ENCODE peak calls at places on chromosomes 5 and 9, in nine cellular contexts. One of them, this sample, is unnamed.

GRCh38 chr9:122005597-122005996 is 87.5 kb downstream of the TTLL11 start:
- DNase-seq in GM12865: no peak
- DNase-seq in HCT116: no peak
- DNase-seq in spleen: no peak
- DNase-seq in SK-N-SH: peak
- DNase-seq in esophagus squamous epithelium: no peak
- DNase-seq in dorsolateral prefrontal cortex: no peak
- DNase-seq in adrenal gland: no peak
- DNase-seq in MCF 10A: peak
- DNase-seq in this sample: peak

GRCh38 chr5:88884435-88884877 is 1.5 kb upstream of the MEF2C start:
- DNase-seq in GM12865: peak
- DNase-seq in HCT116: no peak
- DNase-seq in spleen: no peak
- DNase-seq in SK-N-SH: peak
- DNase-seq in esophagus squamous epithelium: no peak
- DNase-seq in dorsolateral prefrontal cortex: no peak
- DNase-seq in adrenal gland: no peak
- DNase-seq in MCF 10A: no peak
- DNase-seq in this sample: no peak

GRCh38 chr5:142906863-142907671 is 136.9 kb downstream of the ARHGAP26 start:
- DNase-seq in GM12865: no peak
- DNase-seq in HCT116: no peak
- DNase-seq in spleen: no peak
- DNase-seq in SK-N-SH: no peak
- DNase-seq in esophagus squamous epithelium: no peak
- DNase-seq in dorsolateral prefrontal cortex: no peak
- DNase-seq in adrenal gland: no peak
- DNase-seq in MCF 10A: no peak
- DNase-seq in this sample: no peak

GRCh38 chr9:2216591-2216990 is 201.4 kb downstream of the SMARCA2 start:
- DNase-seq in GM12865: no peak
- DNase-seq in HCT116: no peak
- DNase-seq in spleen: no peak
- DNase-seq in SK-N-SH: no peak
- DNase-seq in esophagus squamous epithelium: no peak
- DNase-seq in dorsolateral prefrontal cortex: no peak
- DNase-seq in adrenal gland: no peak
- DNase-seq in MCF 10A: no peak
- DNase-seq in this sample: no peak

GRCh38 chr5:25295067-25295466 is 650.3 kb upstream of the CDH10 start:
- DNase-seq in GM12865: no peak
- DNase-seq in HCT116: no peak
- DNase-seq in spleen: no peak
- DNase-seq in SK-N-SH: no peak
- DNase-seq in esophagus squamous epithelium: no peak
- DNase-seq in dorsolateral prefrontal cortex: no peak
- DNase-seq in adrenal gland: no peak
- DNase-seq in MCF 10A: peak
- DNase-seq in this sample: no peak

GRCh38 chr9:100170556-100170955 is 71.5 kb downstream of the INVS start:
- DNase-seq in GM12865: no peak
- DNase-seq in HCT116: no peak
- DNase-seq in spleen: no peak
- DNase-seq in SK-N-SH: no peak
- DNase-seq in esophagus squamous epithelium: no peak
- DNase-seq in dorsolateral prefrontal cortex: no peak
- DNase-seq in adrenal gland: no peak
- DNase-seq in MCF 10A: no peak
- DNase-seq in this sample: no peak

GRCh38 chr9:85740821-85741111 is 988 bp downstream of the AGTPBP1 start:
- DNase-seq in GM12865: no peak
- DNase-seq in HCT116: no peak
- DNase-seq in spleen: no peak
- DNase-seq in SK-N-SH: peak
- DNase-seq in esophagus squamous epithelium: no peak
- DNase-seq in dorsolateral prefrontal cortex: no peak
- DNase-seq in adrenal gland: no peak
- DNase-seq in MCF 10A: peak
- DNase-seq in this sample: no peak

GRCh38 chr9:71685394-71685793 is 82.9 kb downstream of the CEMIP2 start:
- DNase-seq in GM12865: peak
- DNase-seq in HCT116: no peak
- DNase-seq in spleen: no peak
- DNase-seq in SK-N-SH: no peak
- DNase-seq in esophagus squamous epithelium: no peak
- DNase-seq in dorsolateral prefrontal cortex: no peak
- DNase-seq in adrenal gland: no peak
- DNase-seq in MCF 10A: no peak
- DNase-seq in this sample: no peak

GRCh38 chr5:34005211-34005610 is 2.6 kb downstream of the AMACR start:
- DNase-seq in GM12865: no peak
- DNase-seq in HCT116: no peak
- DNase-seq in spleen: no peak
- DNase-seq in SK-N-SH: no peak
- DNase-seq in esophagus squamous epithelium: no peak
- DNase-seq in dorsolateral prefrontal cortex: no peak
- DNase-seq in adrenal gland: no peak
- DNase-seq in MCF 10A: no peak
- DNase-seq in this sample: no peak

GRCh38 chr5:151122828-151123227 is 34.8 kb downstream of the ANXA6 start:
- DNase-seq in GM12865: no peak
- DNase-seq in HCT116: no peak
- DNase-seq in spleen: no peak
- DNase-seq in SK-N-SH: no peak
- DNase-seq in esophagus squamous epithelium: no peak
- DNase-seq in dorsolateral prefrontal cortex: no peak
- DNase-seq in adrenal gland: no peak
- DNase-seq in MCF 10A: no peak
- DNase-seq in this sample: no peak

GRCh38 chr5:139711067-139711851 is 63.1 kb downstream of the CXXC5 start:
- DNase-seq in GM12865: peak
- DNase-seq in HCT116: no peak
- DNase-seq in spleen: peak
- DNase-seq in SK-N-SH: peak
- DNase-seq in esophagus squamous epithelium: no peak
- DNase-seq in dorsolateral prefrontal cortex: peak
- DNase-seq in adrenal gland: no peak
- DNase-seq in MCF 10A: peak
- DNase-seq in this sample: peak

DNA sequence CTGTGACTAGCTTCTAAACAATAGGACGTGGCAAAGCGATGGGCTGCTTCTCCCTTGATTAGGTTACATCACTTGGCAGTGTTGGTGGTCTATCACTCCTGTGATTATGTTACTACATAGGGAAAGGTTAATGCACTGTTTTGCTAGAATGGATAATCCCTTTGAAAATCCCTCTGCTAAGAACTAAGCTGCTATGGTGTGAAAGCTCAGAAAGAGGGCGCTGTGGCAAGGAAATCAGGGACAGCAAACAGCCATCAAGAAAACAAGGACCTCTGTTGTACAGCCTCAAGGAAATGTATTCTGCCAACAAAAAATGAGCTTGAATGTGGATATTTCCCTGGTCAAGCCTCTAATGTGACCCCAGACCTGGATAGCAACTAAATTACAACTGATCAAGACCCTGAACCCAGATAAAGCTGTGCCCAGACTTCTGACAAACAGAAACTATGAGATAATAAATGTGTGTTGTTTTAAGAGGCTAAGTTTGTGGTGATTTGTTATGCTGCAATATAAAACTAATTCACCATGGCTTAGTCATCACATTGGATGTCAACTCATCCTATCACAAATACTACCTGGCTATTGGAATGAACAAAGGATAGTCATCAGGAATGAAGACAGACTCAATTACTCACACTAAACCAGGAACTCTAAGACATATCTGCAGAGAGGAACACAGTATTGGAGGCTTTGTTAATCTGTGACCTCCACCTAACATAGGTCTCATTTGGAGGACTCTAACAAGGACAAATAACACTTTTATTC is 1215.9 kb downstream of the EFNA5 start:
- DNase-seq in GM12865: peak
- DNase-seq in HCT116: peak
- DNase-seq in spleen: no peak
- DNase-seq in SK-N-SH: peak
- DNase-seq in esophagus squamous epithelium: no peak
- DNase-seq in dorsolateral prefrontal cortex: no peak
- DNase-seq in adrenal gland: no peak
- DNase-seq in MCF 10A: peak
- DNase-seq in this sample: peak
- TF ChIP-seq CTCF in GM12865: peak
- TF ChIP-seq CTCF in HCT116: peak
- TF ChIP-seq CTCF in spleen: no peak
- TF ChIP-seq CTCF in SK-N-SH: peak
- TF ChIP-seq CTCF in esophagus squamous epithelium: peak
- TF ChIP-seq CTCF in dorsolateral prefrontal cortex: peak
- TF ChIP-seq CTCF in adrenal gland: no peak
- TF ChIP-seq CTCF in MCF 10A: peak
- TF ChIP-seq CTCF in this sample: peak

GRCh38 chr5:5317976-5318375 is 104.5 kb upstream of the ICE1 start:
- DNase-seq in GM12865: no peak
- DNase-seq in HCT116: no peak
- DNase-seq in spleen: no peak
- DNase-seq in SK-N-SH: no peak
- DNase-seq in esophagus squamous epithelium: no peak
- DNase-seq in dorsolateral prefrontal cortex: no peak
- DNase-seq in adrenal gland: no peak
- DNase-seq in MCF 10A: no peak
- DNase-seq in this sample: no peak

GRCh38 chr5:5323551-5323950 is 98.9 kb upstream of the ICE1 start:
- DNase-seq in GM12865: no peak
- DNase-seq in HCT116: no peak
- DNase-seq in spleen: no peak
- DNase-seq in SK-N-SH: no peak
- DNase-seq in esophagus squamous epithelium: no peak
- DNase-seq in dorsolateral prefrontal cortex: no peak
- DNase-seq in adrenal gland: no peak
- DNase-seq in MCF 10A: no peak
- DNase-seq in this sample: no peak

GRCh38 chr5:5318426-5319205 is 103.9 kb upstream of the ICE1 start:
- DNase-seq in GM12865: no peak
- DNase-seq in HCT116: no peak
- DNase-seq in spleen: no peak
- DNase-seq in SK-N-SH: peak
- DNase-seq in esophagus squamous epithelium: no peak
- DNase-seq in dorsolateral prefrontal cortex: no peak
- DNase-seq in adrenal gland: no peak
- DNase-seq in MCF 10A: no peak
- DNase-seq in this sample: no peak

GRCh38 chr5:5321137-5321536 is 101.3 kb upstream of the ICE1 start:
- DNase-seq in GM12865: no peak
- DNase-seq in HCT116: no peak
- DNase-seq in spleen: no peak
- DNase-seq in SK-N-SH: no peak
- DNase-seq in esophagus squamous epithelium: no peak
- DNase-seq in dorsolateral prefrontal cortex: no peak
- DNase-seq in adrenal gland: no peak
- DNase-seq in MCF 10A: no peak
- DNase-seq in this sample: no peak

GRCh38 chr5:5320062-5320805 is 102.2 kb upstream of the ICE1 start:
- DNase-seq in GM12865: no peak
- DNase-seq in HCT116: no peak
- DNase-seq in spleen: no peak
- DNase-seq in SK-N-SH: no peak
- DNase-seq in esophagus squamous epithelium: no peak
- DNase-seq in dorsolateral prefrontal cortex: no peak
- DNase-seq in adrenal gland: no peak
- DNase-seq in MCF 10A: no peak
- DNase-seq in this sample: no peak
- TF ChIP-seq CTCF in GM12865: no peak
- TF ChIP-seq CTCF in HCT116: no peak
- TF ChIP-seq CTCF in spleen: no peak
- TF ChIP-seq CTCF in SK-N-SH: no peak
- TF ChIP-seq CTCF in esophagus squamous epithelium: no peak
- TF ChIP-seq CTCF in dorsolateral prefrontal cortex: no peak
- TF ChIP-seq CTCF in adrenal gland: no peak
- TF ChIP-seq CTCF in MCF 10A: no peak
- TF ChIP-seq CTCF in this sample: no peak

GRCh38 chr9:15485836-15486678 is 24.7 kb downstream of the PSIP1 start:
- DNase-seq in GM12865: peak
- DNase-seq in HCT116: no peak
- DNase-seq in spleen: no peak
- DNase-seq in SK-N-SH: no peak
- DNase-seq in esophagus squamous epithelium: no peak
- DNase-seq in dorsolateral prefrontal cortex: no peak
- DNase-seq in adrenal gland: no peak
- DNase-seq in MCF 10A: peak
- DNase-seq in this sample: peak
- TF ChIP-seq CTCF in GM12865: peak
- TF ChIP-seq CTCF in HCT116: peak
- TF ChIP-seq CTCF in spleen: peak
- TF ChIP-seq CTCF in SK-N-SH: peak
- TF ChIP-seq CTCF in esophagus squamous epithelium: peak
- TF ChIP-seq CTCF in dorsolateral prefrontal cortex: peak
- TF ChIP-seq CTCF in adrenal gland: peak
- TF ChIP-seq CTCF in MCF 10A: peak
- TF ChIP-seq CTCF in this sample: peak

GRCh38 chr5:40841068-40841805 is at the start of gene CARD6:
- DNase-seq in GM12865: peak
- DNase-seq in HCT116: no peak
- DNase-seq in spleen: no peak
- DNase-seq in SK-N-SH: no peak
- DNase-seq in esophagus squamous epithelium: no peak
- DNase-seq in dorsolateral prefrontal cortex: no peak
- DNase-seq in adrenal gland: no peak
- DNase-seq in MCF 10A: peak
- DNase-seq in this sample: no peak
- TF ChIP-seq CTCF in GM12865: no peak
- TF ChIP-seq CTCF in HCT116: no peak
- TF ChIP-seq CTCF in spleen: no peak
- TF ChIP-seq CTCF in SK-N-SH: no peak
- TF ChIP-seq CTCF in esophagus squamous epithelium: no peak
- TF ChIP-seq CTCF in dorsolateral prefrontal cortex: no peak
- TF ChIP-seq CTCF in adrenal gland: no peak
- TF ChIP-seq CTCF in MCF 10A: no peak
- TF ChIP-seq CTCF in this sample: no peak

This sample was measured in neural progenitor cell.